ENCODE peak calls at places on chromosome 17, in four cellular contexts. One of them, this sample, is unnamed.
A peak's percentile ranks its signal among the peaks of the same experiment; 100 is the strongest.

GRCh38 chr17:48637323-48638260 is 11.4 kb upstream of the HOXB9 start:
- DNase-seq in nephron progenitor cell: peak; percentile 11
- DNase-seq in HFFc6: peak; percentile 82
- DNase-seq in CD4-positive, alpha-beta T cell: no peak
- DNase-seq in this sample: no peak

GRCh38 chr17:4249452-4250029 is 14.2 kb downstream of the ANKFY1 start:
- DNase-seq in nephron progenitor cell: no peak
- DNase-seq in HFFc6: no peak
- DNase-seq in CD4-positive, alpha-beta T cell: no peak
- DNase-seq in this sample: no peak

GRCh38 chr17:12195418-12195817 is 174.7 kb downstream of the MAP2K4 start:
- DNase-seq in nephron progenitor cell: no peak
- DNase-seq in HFFc6: no peak
- DNase-seq in CD4-positive, alpha-beta T cell: no peak
- DNase-seq in this sample: no peak

GRCh38 chr17:8072339-8072726 is 15.2 kb downstream of the ALOX12B start:
- DNase-seq in nephron progenitor cell: peak; percentile 28
- DNase-seq in HFFc6: no peak
- DNase-seq in CD4-positive, alpha-beta T cell: no peak
- DNase-seq in this sample: no peak

GRCh38 chr17:36837616-36838272 is 99.5 kb upstream of the LHX1 start:
- DNase-seq in nephron progenitor cell: peak; percentile 44
- DNase-seq in HFFc6: no peak
- DNase-seq in CD4-positive, alpha-beta T cell: no peak
- DNase-seq in this sample: no peak

GRCh38 chr17:16870253-16871245 is 101.4 kb downstream of the TNFRSF13B start:
- DNase-seq in nephron progenitor cell: no peak
- DNase-seq in HFFc6: no peak
- DNase-seq in CD4-positive, alpha-beta T cell: no peak
- DNase-seq in this sample: no peak

GRCh38 chr17:38663125-38663751 is 11.5 kb downstream of the EPOP start:
- DNase-seq in nephron progenitor cell: peak; percentile 82
- DNase-seq in HFFc6: peak; percentile 63
- DNase-seq in CD4-positive, alpha-beta T cell: no peak
- DNase-seq in this sample: peak; percentile 74

GRCh38 chr17:61338000-61338864 is 61.4 kb upstream of the TBX2 start:
- DNase-seq in nephron progenitor cell: no peak
- DNase-seq in HFFc6: peak; percentile 94
- DNase-seq in CD4-positive, alpha-beta T cell: no peak
- DNase-seq in this sample: no peak

GRCh38 chr17:17672453-17673368 is 8.5 kb upstream of the RAI1 start:
- DNase-seq in nephron progenitor cell: no peak
- DNase-seq in HFFc6: peak; percentile 48
- DNase-seq in CD4-positive, alpha-beta T cell: no peak
- DNase-seq in this sample: no peak

GRCh38 chr17:56431736-56432135 is 161.8 kb upstream of the NOG start:
- DNase-seq in nephron progenitor cell: no peak
- DNase-seq in HFFc6: peak; percentile 23
- DNase-seq in CD4-positive, alpha-beta T cell: no peak
- DNase-seq in this sample: no peak

GRCh38 chr17:69608808-69609494 is 194.5 kb downstream of the MAP2K6 start:
- DNase-seq in nephron progenitor cell: no peak
- DNase-seq in HFFc6: peak; percentile 97
- DNase-seq in CD4-positive, alpha-beta T cell: no peak
- DNase-seq in this sample: no peak

GRCh38 chr17:17708301-17708700 is 27.0 kb downstream of the RAI1 start:
- DNase-seq in nephron progenitor cell: no peak
- DNase-seq in HFFc6: no peak
- DNase-seq in CD4-positive, alpha-beta T cell: no peak
- DNase-seq in this sample: no peak

GRCh38 chr17:72984145-72984924 is 108.2 kb downstream of the SLC39A11 start:
- DNase-seq in nephron progenitor cell: no peak
- DNase-seq in HFFc6: peak; percentile 81
- DNase-seq in CD4-positive, alpha-beta T cell: no peak
- DNase-seq in this sample: no peak

GRCh38 chr17:61130320-61130719 is 269.3 kb upstream of the TBX2 start:
- DNase-seq in nephron progenitor cell: no peak
- DNase-seq in HFFc6: no peak
- DNase-seq in CD4-positive, alpha-beta T cell: no peak
- DNase-seq in this sample: no peak

GRCh38 chr17:79721993-79722671 is 8.6 kb upstream of the ENPP7 start:
- DNase-seq in nephron progenitor cell: no peak
- DNase-seq in HFFc6: peak; percentile 11
- DNase-seq in CD4-positive, alpha-beta T cell: no peak
- DNase-seq in this sample: no peak
- TF ChIP-seq CTCF in nephron progenitor cell: peak; percentile 48
- TF ChIP-seq CTCF in HFFc6: peak; percentile 48
- TF ChIP-seq CTCF in CD4-positive, alpha-beta T cell: no peak
- TF ChIP-seq CTCF in this sample: no peak

GRCh38 chr17:2707721-2708584 is 3.6 kb downstream of the CLUH start:
- DNase-seq in nephron progenitor cell: peak; percentile 58
- DNase-seq in HFFc6: no peak
- DNase-seq in CD4-positive, alpha-beta T cell: no peak
- DNase-seq in this sample: peak; percentile 28
- TF ChIP-seq CTCF in nephron progenitor cell: peak; percentile 45
- TF ChIP-seq CTCF in HFFc6: peak; percentile 72
- TF ChIP-seq CTCF in CD4-positive, alpha-beta T cell: no peak
- TF ChIP-seq CTCF in this sample: peak; percentile 16

GRCh38 chr17:75922173-75922961 is 17.7 kb upstream of the MRPL38 start:
- DNase-seq in nephron progenitor cell: no peak
- DNase-seq in HFFc6: no peak
- DNase-seq in CD4-positive, alpha-beta T cell: no peak
- DNase-seq in this sample: no peak
- TF ChIP-seq CTCF in nephron progenitor cell: no peak
- TF ChIP-seq CTCF in HFFc6: no peak
- TF ChIP-seq CTCF in CD4-positive, alpha-beta T cell: no peak
- TF ChIP-seq CTCF in this sample: no peak

DNA sequence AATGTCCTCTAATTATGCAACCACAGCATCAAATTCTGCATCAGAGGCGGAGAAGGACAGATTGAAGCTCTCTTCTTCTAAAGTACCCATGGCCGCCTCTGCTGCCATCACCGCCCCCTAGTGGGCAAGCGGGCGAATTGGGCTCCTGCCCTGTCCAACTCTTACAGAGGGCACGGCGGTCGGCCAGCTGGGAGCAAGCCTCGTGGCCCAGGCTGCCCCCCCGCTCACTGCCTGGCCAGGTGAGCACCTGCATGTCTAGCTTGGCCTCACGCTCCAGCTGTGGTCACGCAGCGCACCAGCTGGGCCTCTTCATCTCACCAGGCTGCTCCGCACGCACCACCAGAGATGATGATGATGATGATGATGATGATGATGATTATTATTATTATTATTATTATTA is 146.1 kb upstream of the TOM1L1 start:
- DNase-seq in nephron progenitor cell: no peak
- DNase-seq in HFFc6: no peak
- DNase-seq in CD4-positive, alpha-beta T cell: no peak
- DNase-seq in this sample: peak; percentile 16
- TF ChIP-seq CTCF in nephron progenitor cell: peak; percentile 27
- TF ChIP-seq CTCF in HFFc6: peak; percentile 40
- TF ChIP-seq CTCF in CD4-positive, alpha-beta T cell: no peak
- TF ChIP-seq CTCF in this sample: peak; percentile 48

GRCh38 chr17:54891176-54891821 is 9.4 kb upstream of the TOM1L1 start:
- DNase-seq in nephron progenitor cell: peak; percentile 52
- DNase-seq in HFFc6: peak; percentile 69
- DNase-seq in CD4-positive, alpha-beta T cell: no peak
- DNase-seq in this sample: no peak
- TF ChIP-seq CTCF in nephron progenitor cell: peak; percentile 61
- TF ChIP-seq CTCF in HFFc6: peak; percentile 80
- TF ChIP-seq CTCF in CD4-positive, alpha-beta T cell: no peak
- TF ChIP-seq CTCF in this sample: peak; percentile 51

GRCh38 chr17:40035162-40035559 is 19.0 kb downstream of the MED24 start:
- DNase-seq in nephron progenitor cell: peak; percentile 74
- DNase-seq in HFFc6: no peak
- DNase-seq in CD4-positive, alpha-beta T cell: no peak
- DNase-seq in this sample: no peak
- TF ChIP-seq CTCF in nephron progenitor cell: peak; percentile 71
- TF ChIP-seq CTCF in HFFc6: peak; percentile 69
- TF ChIP-seq CTCF in CD4-positive, alpha-beta T cell: peak; percentile 17
- TF ChIP-seq CTCF in this sample: peak; percentile 49

This sample was measured in activated CD8-positive, alpha-beta T cell treated with anti-CD3 and anti-CD28 coated beads for 36 hours.